ENCODE peak calls at places on chromosomes 7 and 10, in four cellular contexts. One of them, this sample, is unnamed.

GRCh38 chr7:80611779-80612178 is 26.7 kb upstream of the CD36 start:
- DNase-seq in HepG2: peak
- DNase-seq in SK-N-SH: no peak
- DNase-seq in HCT116: peak
- DNase-seq in this sample: no peak

GRCh38 chr10:43138757-43139241 is 554 bp downstream of the CSGALNACT2 start:
- DNase-seq in HepG2: no peak
- DNase-seq in SK-N-SH: peak
- DNase-seq in HCT116: no peak
- DNase-seq in this sample: no peak

GRCh38 chr10:95387383-95387782 is 96.6 kb upstream of the PDLIM1 start:
- DNase-seq in HepG2: no peak
- DNase-seq in SK-N-SH: no peak
- DNase-seq in HCT116: no peak
- DNase-seq in this sample: no peak

GRCh38 chr10:72086466-72087391 is 1.6 kb downstream of the SPOCK2 start:
- DNase-seq in HCT116: no peak
- DNase-seq in SK-N-SH: no peak
- DNase-seq in HepG2: peak
- DNase-seq in this sample: no peak

GRCh38 chr7:29194594-29195417 is at the start of gene CHN2:
- DNase-seq in HepG2: peak
- DNase-seq in SK-N-SH: peak
- DNase-seq in HCT116: no peak
- DNase-seq in this sample: peak

GRCh38 chr10:59894114-59894513 is 12.2 kb downstream of the CCDC6 start:
- DNase-seq in HCT116: no peak
- DNase-seq in HepG2: no peak
- DNase-seq in SK-N-SH: no peak
- DNase-seq in this sample: no peak

GRCh38 chr10:88386878-88387773 is 196.0 kb downstream of the RNLS start:
- DNase-seq in SK-N-SH: peak
- DNase-seq in HepG2: peak
- DNase-seq in HCT116: peak
- DNase-seq in this sample: peak

GRCh38 chr7:157687158-157687557 is 350.4 kb downstream of the DNAJB6 start:
- DNase-seq in SK-N-SH: no peak
- DNase-seq in HCT116: no peak
- DNase-seq in HepG2: no peak
- DNase-seq in this sample: no peak

GRCh38 chr10:11447571-11447970 is 163.9 kb downstream of the USP6NL start:
- DNase-seq in HepG2: no peak
- DNase-seq in SK-N-SH: no peak
- DNase-seq in HCT116: no peak
- DNase-seq in this sample: no peak

GRCh38 chr10:12681250-12681649 is 320.3 kb downstream of the CCDC3 start:
- DNase-seq in SK-N-SH: no peak
- DNase-seq in HepG2: no peak
- DNase-seq in HCT116: no peak
- DNase-seq in this sample: no peak

GRCh38 chr7:130226333-130226732 is 18.7 kb downstream of the SSMEM1 start:
- DNase-seq in HepG2: no peak
- DNase-seq in SK-N-SH: no peak
- DNase-seq in HCT116: no peak
- DNase-seq in this sample: no peak

GRCh38 chr7:55065079-55065478 is 46.3 kb downstream of the EGFR start:
- DNase-seq in HepG2: no peak
- DNase-seq in HCT116: peak
- DNase-seq in SK-N-SH: no peak
- DNase-seq in this sample: no peak

GRCh38 chr7:65722361-65722792 is 150.5 kb upstream of the VKORC1L1 start:
- DNase-seq in HepG2: peak
- DNase-seq in HCT116: peak
- DNase-seq in SK-N-SH: peak
- DNase-seq in this sample: peak

GRCh38 chr10:55183993-55184392 is 383.0 kb upstream of the PCDH15 start:
- DNase-seq in HCT116: no peak
- DNase-seq in SK-N-SH: no peak
- DNase-seq in HepG2: no peak
- DNase-seq in this sample: no peak

GRCh38 chr7:78037603-78038002 is 239.0 kb downstream of the PHTF2 start:
- DNase-seq in HepG2: no peak
- DNase-seq in SK-N-SH: peak
- DNase-seq in HCT116: no peak
- DNase-seq in this sample: no peak

GRCh38 chr10:30995081-30995480 is 36.6 kb downstream of the ZNF438 start:
- DNase-seq in SK-N-SH: no peak
- DNase-seq in HCT116: no peak
- DNase-seq in HepG2: no peak
- DNase-seq in this sample: no peak

GRCh38 chr10:71795248-71795647 is 21.9 kb upstream of the VSIR start:
- DNase-seq in HepG2: no peak
- DNase-seq in SK-N-SH: no peak
- DNase-seq in HCT116: no peak
- DNase-seq in this sample: peak

GRCh38 chr7:151742713-151743480 is 134.0 kb downstream of the PRKAG2 start:
- DNase-seq in HCT116: no peak
- DNase-seq in HepG2: no peak
- DNase-seq in SK-N-SH: no peak
- DNase-seq in this sample: no peak

GRCh38 chr7:149616898-149617297 is 119.3 kb upstream of the ZNF746 start:
- DNase-seq in SK-N-SH: no peak
- DNase-seq in HCT116: no peak
- DNase-seq in HepG2: no peak
- DNase-seq in this sample: no peak

GRCh38 chr7:128084896-128085608 is 53.8 kb upstream of the LRRC4 start:
- DNase-seq in HepG2: no peak
- DNase-seq in SK-N-SH: peak
- DNase-seq in HCT116: no peak
- DNase-seq in this sample: no peak

GRCh38 chr10:105149371-105149871 is 508.3 kb downstream of the SORCS3 start:
- DNase-seq in HCT116: no peak
- DNase-seq in SK-N-SH: no peak
- DNase-seq in HepG2: no peak
- DNase-seq in this sample: no peak

GRCh38 chr10:14837003-14837755 is 658 bp downstream of the CDNF start:
- DNase-seq in HepG2: peak
- DNase-seq in HCT116: no peak
- DNase-seq in SK-N-SH: no peak
- DNase-seq in this sample: no peak

GRCh38 chr7:40380111-40380510 is 245.3 kb downstream of the SUGCT start:
- DNase-seq in HepG2: no peak
- DNase-seq in HCT116: no peak
- DNase-seq in SK-N-SH: no peak
- DNase-seq in this sample: no peak

DNA sequence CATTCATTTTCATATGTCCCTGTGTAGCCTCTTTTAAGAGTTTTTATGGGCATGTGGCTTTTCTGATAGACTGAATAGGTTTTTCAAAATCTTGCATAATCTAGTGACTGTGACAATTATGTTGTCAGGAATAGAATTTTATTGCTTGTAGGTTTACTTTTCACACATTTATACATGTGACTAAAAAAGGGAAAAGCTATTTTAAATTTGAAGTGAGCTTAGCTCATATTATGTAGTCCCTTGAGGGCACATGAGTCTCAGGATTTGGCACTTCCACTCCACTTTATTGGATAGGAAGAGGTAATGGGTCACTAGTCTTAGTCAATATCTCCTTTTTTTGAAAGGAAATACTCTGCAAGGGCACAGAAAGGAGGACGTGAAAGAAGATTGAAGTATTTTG is 247.3 kb downstream of the SUGCT start:
- DNase-seq in HepG2: no peak
- DNase-seq in HCT116: no peak
- DNase-seq in SK-N-SH: no peak
- DNase-seq in this sample: no peak
- TF ChIP-seq JUND in HepG2: no peak
- TF ChIP-seq JUND in HCT116: no peak
- TF ChIP-seq JUND in SK-N-SH: no peak
- TF ChIP-seq JUND in this sample: no peak

DNA sequence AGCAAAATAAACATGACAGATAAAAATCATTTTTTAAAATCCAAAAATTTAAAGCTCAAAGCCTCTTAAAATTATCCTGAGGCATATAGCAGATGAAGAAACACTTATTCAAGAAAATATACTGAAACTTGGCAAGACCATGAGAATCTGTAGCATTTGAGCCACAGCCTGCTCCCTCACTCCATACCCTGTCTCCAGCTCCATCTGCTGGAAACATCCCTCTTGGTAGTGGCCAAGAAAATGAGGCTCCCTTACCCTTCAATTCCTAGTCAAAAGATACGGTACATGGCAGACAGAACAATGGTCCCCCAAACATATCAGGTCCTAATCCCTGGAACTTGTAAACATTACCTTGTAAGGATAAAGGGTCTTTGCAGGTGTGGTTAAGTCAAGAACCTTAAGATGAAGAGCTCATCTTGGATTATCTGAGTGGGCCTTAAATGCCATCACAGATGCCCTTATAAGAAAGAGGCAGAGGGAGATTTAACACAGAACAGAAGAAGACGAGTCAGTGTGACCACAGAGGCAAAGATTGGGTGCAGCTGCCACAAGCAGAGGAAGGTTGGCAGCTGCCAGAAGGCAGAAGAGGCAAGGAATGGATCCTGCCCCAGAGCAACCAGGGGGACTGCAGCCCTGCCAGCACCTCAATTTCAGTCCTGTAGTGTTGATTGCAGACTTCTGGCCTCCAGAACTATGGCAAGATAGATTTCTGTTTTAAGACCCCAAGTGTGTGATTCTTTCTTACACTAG is 149.4 kb downstream of the ZNF248 start:
- DNase-seq in HepG2: no peak
- DNase-seq in HCT116: no peak
- DNase-seq in SK-N-SH: no peak
- DNase-seq in this sample: peak
- TF ChIP-seq JUND in HepG2: no peak
- TF ChIP-seq JUND in HCT116: no peak
- TF ChIP-seq JUND in SK-N-SH: no peak
- TF ChIP-seq JUND in this sample: no peak

GRCh38 chr10:130686680-130687300 is 550.6 kb downstream of the GLRX3 start:
- DNase-seq in HCT116: no peak
- DNase-seq in HepG2: peak
- DNase-seq in SK-N-SH: peak
- DNase-seq in this sample: peak
- TF ChIP-seq JUND in HCT116: no peak
- TF ChIP-seq JUND in HepG2: no peak
- TF ChIP-seq JUND in SK-N-SH: no peak
- TF ChIP-seq JUND in this sample: no peak

GRCh38 chr7:973312-973711 is 2.0 kb downstream of the COX19 start:
- DNase-seq in SK-N-SH: no peak
- DNase-seq in HCT116: no peak
- DNase-seq in HepG2: no peak
- DNase-seq in this sample: no peak

GRCh38 chr7:972670-973309 is 2.6 kb downstream of the COX19 start:
- DNase-seq in HCT116: no peak
- DNase-seq in HepG2: peak
- DNase-seq in SK-N-SH: no peak
- DNase-seq in this sample: no peak

GRCh38 chr7:974820-975681 is at the start of gene COX19:
- DNase-seq in SK-N-SH: peak
- DNase-seq in HCT116: peak
- DNase-seq in HepG2: peak
- DNase-seq in this sample: peak

GRCh38 chr7:975702-976473 is 539 bp upstream of the COX19 start:
- DNase-seq in HepG2: no peak
- DNase-seq in HCT116: no peak
- DNase-seq in SK-N-SH: no peak
- DNase-seq in this sample: no peak

GRCh38 chr7:974172-974571 is 1.2 kb downstream of the COX19 start:
- DNase-seq in HCT116: no peak
- DNase-seq in SK-N-SH: no peak
- DNase-seq in HepG2: no peak
- DNase-seq in this sample: no peak
- TF ChIP-seq JUND in HCT116: no peak
- TF ChIP-seq JUND in SK-N-SH: no peak
- TF ChIP-seq JUND in HepG2: no peak
- TF ChIP-seq JUND in this sample: no peak

DNA sequence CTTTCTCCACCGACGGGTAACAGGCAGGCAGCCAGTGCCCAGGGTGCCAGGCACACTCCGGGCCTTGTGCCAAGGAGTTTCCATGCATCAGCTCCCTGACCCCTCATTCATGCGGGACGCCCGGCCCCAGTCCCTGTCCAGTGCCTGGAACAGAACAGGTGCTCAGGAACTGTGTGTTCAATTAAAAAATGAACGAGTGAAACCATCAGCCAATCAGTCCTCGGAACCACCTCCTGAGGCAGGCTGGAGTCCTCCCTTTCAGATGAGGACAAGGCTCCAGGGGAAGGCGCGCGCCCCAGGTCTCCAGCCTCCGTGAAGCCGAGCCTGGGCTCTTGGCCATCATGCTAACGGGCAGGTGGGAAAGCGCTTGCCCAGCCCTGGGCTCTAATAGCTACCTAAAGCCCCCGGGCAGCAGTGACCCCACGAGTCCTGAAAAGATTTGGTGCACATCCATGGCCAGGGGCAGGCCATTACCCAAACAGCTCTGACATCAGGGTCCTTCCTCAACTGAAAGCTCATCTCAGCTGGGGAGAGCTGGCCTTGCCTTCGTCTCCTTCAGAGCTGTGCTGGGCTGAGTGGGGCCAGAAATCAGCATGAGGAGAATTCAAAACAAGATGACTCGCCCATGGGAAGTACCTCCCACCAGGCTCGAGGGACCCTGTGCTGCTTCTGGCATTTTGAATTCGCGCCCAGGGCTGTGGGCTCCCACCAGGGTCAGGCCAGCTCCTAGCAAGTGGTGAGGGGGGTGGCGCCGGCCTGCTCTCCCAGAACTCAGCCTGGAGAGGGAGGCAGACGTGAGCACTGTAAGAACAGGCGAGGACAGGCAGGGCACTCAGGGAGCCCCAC is 200.5 kb downstream of the MAD1L1 start:
- DNase-seq in HepG2: no peak
- DNase-seq in SK-N-SH: peak
- DNase-seq in HCT116: no peak
- DNase-seq in this sample: no peak
- TF ChIP-seq JUND in HepG2: no peak
- TF ChIP-seq JUND in SK-N-SH: no peak
- TF ChIP-seq JUND in HCT116: no peak
- TF ChIP-seq JUND in this sample: no peak

GRCh38 chr10:97915346-97915745 is 65.7 kb downstream of the GOLGA7B start:
- DNase-seq in HepG2: no peak
- DNase-seq in SK-N-SH: peak
- DNase-seq in HCT116: no peak
- DNase-seq in this sample: no peak
- TF ChIP-seq JUND in HepG2: no peak
- TF ChIP-seq JUND in SK-N-SH: no peak
- TF ChIP-seq JUND in HCT116: no peak
- TF ChIP-seq JUND in this sample: no peak

DNA sequence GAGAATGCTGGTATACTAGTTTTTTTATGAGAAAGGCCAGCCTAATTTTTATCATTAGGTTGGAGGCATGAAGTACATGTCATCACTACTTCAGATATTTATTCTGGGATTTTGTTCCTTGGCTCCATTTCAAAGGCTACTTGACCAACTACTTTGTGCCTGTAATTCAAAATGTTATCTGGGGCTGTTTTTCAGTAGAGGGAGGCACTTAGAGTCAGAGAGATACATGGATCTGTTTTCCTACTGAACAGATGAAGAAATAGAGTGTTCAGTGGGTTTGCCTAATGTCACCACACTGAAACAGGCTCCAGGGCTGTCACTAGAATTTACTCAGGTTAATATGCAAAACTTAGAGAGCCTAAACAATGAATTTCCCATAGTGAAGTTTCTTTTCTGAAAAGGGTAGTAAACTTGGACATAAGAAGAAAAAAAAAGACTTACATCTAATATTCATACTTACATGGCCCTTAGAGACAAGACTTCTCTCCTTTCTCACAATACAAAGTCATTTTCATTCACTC is 127.3 kb upstream of the ITGB1 start:
- DNase-seq in HepG2: no peak
- DNase-seq in SK-N-SH: no peak
- DNase-seq in HCT116: no peak
- DNase-seq in this sample: no peak
- TF ChIP-seq JUND in HepG2: no peak
- TF ChIP-seq JUND in SK-N-SH: no peak
- TF ChIP-seq JUND in HCT116: no peak
- TF ChIP-seq JUND in this sample: no peak